ENCODE peak calls at places on chromosome 21, in eight cellular contexts. U is GM23248; A is anterior cingulate cortex; M is CD8-positive, alpha-beta T cell; K is nephron progenitor cell; S is left ventricle myocardium inferior; Z is psoas muscle; O is M059J. V is an unnamed sample.

GRCh38 chr21:29649370-29649963 is 290.3 kb downstream of the GRIK1 start:
- DNase-seq in O (no peak), K (no peak), A (no peak), U (no peak), M (no peak), Z (no peak), S (no peak), V (no peak)

GRCh38 chr21:39073717-39074116 is 109.5 kb downstream of the PSMG1 start:
- DNase-seq in O (no peak), S (no peak), U (peak; percentile 23), M (no peak), A (no peak), K (no peak), Z (no peak), V (peak; percentile 59)

GRCh38 chr21:33870768-33871167 is 44.8 kb downstream of the ATP5PO start:
- DNase-seq in A (no peak), K (no peak), M (no peak), U (no peak), S (no peak), O (no peak), Z (no peak), V (no peak)

GRCh38 chr21:32916522-32917099 is 109.1 kb upstream of the OLIG2 start:
- DNase-seq in U (peak; percentile 9), M (no peak), A (no peak), O (no peak), K (no peak), Z (no peak), S (no peak), V (no peak)

GRCh38 chr21:45329261-45330074 is 41.8 kb upstream of the POFUT2 start:
- DNase-seq in M (no peak), K (no peak), Z (peak; percentile 10), U (no peak), O (peak; percentile 85), S (peak; percentile 11), A (no peak), V (no peak)

GRCh38 chr21:42083361-42083690 is 12.2 kb downstream of the UMODL1 start:
- DNase-seq in U (no peak), S (no peak), A (no peak), M (no peak), K (no peak), Z (no peak), O (no peak), V (no peak)

GRCh38 chr21:44011774-44012473 is at the start of gene TRAPPC10:
- DNase-seq in K (peak; percentile 84), O (peak; percentile 85), A (peak; percentile 87), U (peak; percentile 96), M (peak; percentile 48), S (peak; percentile 88), Z (peak; percentile 87), V (peak; percentile 71)

GRCh38 chr21:21018841-21019240 is 20.6 kb downstream of the NCAM2 start:
- DNase-seq in K (no peak), O (peak; percentile 49), Z (no peak), M (no peak), S (no peak), A (no peak), U (no peak), V (peak; percentile 26)

GRCh38 chr21:36661511-36662309 is 37.2 kb upstream of the SIM2 start:
- DNase-seq in S (no peak), K (peak; percentile 43), O (peak; percentile 65), U (peak; percentile 47), Z (peak; percentile 18), A (no peak), M (no peak), V (no peak)

GRCh38 chr21:37006521-37007291 is at the start of gene RIPPLY3:
- DNase-seq in U (peak; percentile 44), S (no peak), O (peak; percentile 34), A (no peak), Z (no peak), M (no peak), K (peak; percentile 66), V (peak; percentile 22)

GRCh38 chr21:32921632-32922230 is 104.0 kb upstream of the OLIG2 start:
- DNase-seq in S (no peak), O (no peak), K (peak; percentile 24), A (no peak), Z (peak; percentile 16), M (no peak), U (peak; percentile 10), V (no peak)

GRCh38 chr21:39373634-39374033 is 24.7 kb upstream of the HMGN1 start:
- DNase-seq in S (no peak), U (peak; percentile 58), A (no peak), O (peak; percentile 75), Z (no peak), K (no peak), M (no peak), V (peak; percentile 50)

GRCh38 chr21:41933259-41934079 is 20.3 kb downstream of the C2CD2 start:
- DNase-seq in A (no peak), S (no peak), U (peak; percentile 80), M (no peak), K (no peak), Z (no peak), O (peak; percentile 78), V (peak; percentile 4)

GRCh38 chr21:26032263-26032662 is 138.3 kb downstream of the APP start:
- DNase-seq in O (peak; percentile 13), K (no peak), A (no peak), U (no peak), Z (no peak), S (no peak), M (no peak), V (no peak)

GRCh38 chr21:41071410-41071809 is 96.5 kb upstream of the BACE2 start:
- DNase-seq in O (no peak), Z (no peak), U (no peak), K (peak; percentile 46), S (no peak), A (no peak), M (no peak), V (no peak)

GRCh38 chr21:35686156-35686555 is 374.2 kb downstream of the SETD4 start:
- DNase-seq in M (no peak), A (no peak), S (no peak), U (no peak), Z (no peak), K (no peak), O (no peak), V (no peak)

GRCh38 chr21:32062591-32063227 is 189.9 kb downstream of the HUNK start:
- DNase-seq in A (no peak), O (no peak), Z (no peak), U (no peak), S (no peak), M (no peak), K (no peak), V (no peak)

GRCh38 chr21:45363921-45364463 is 41.0 kb upstream of the COL18A1 start:
- DNase-seq in A (no peak), O (peak; percentile 100), M (no peak), S (peak; percentile 85), Z (peak; percentile 85), K (no peak), U (peak; percentile 99), V (no peak)

GRCh38 chr21:42161401-42161956 is 57.5 kb upstream of the ABCG1 start:
- DNase-seq in Z (no peak), O (no peak), A (no peak), S (no peak), K (no peak), M (no peak), U (no peak), V (no peak)

GRCh38 chr21:16058896-16059295 is 329.1 kb downstream of the USP25 start:
- DNase-seq in U (peak; percentile 32), O (peak; percentile 52), K (no peak), A (no peak), S (no peak), M (no peak), Z (no peak), V (no peak)

GRCh38 chr21:31338892-31339368 is 5.1 kb downstream of the TIAM1 start:
- DNase-seq in A (no peak), Z (no peak), O (no peak), U (no peak), M (no peak), K (no peak), S (no peak), V (no peak)

GRCh38 chr21:34639882-34640788 is 25.2 kb upstream of the RCAN1 start:
- DNase-seq in A (no peak), U (peak; percentile 47), K (no peak), O (peak; percentile 59), S (no peak), M (no peak), Z (no peak), V (no peak)